ENCODE peak calls at places on chromosome 2, in six cellular contexts. K, R, X, N, L and Q are unnamed samples.

GRCh38 chr2:96816836-96817702 is 1.0 kb downstream of the CNNM3 start:
- DNase-seq in K (peak), R (peak), X (peak), N (no peak), L (no peak), Q (peak)

GRCh38 chr2:178069551-178069950 is 3.0 kb downstream of the PDE11A start:
- DNase-seq in K (no peak), R (no peak), X (peak), N (no peak), L (no peak), Q (no peak)

GRCh38 chr2:31812051-31812798 is 198.6 kb downstream of the MEMO1 start:
- DNase-seq in K (peak), R (no peak), X (no peak), N (peak), L (no peak), Q (no peak)

GRCh38 chr2:120591572-120591971 is 144.1 kb upstream of the GLI2 start:
- DNase-seq in K (no peak), R (no peak), X (no peak), N (no peak), L (no peak), Q (no peak)

GRCh38 chr2:136929531-136929930 is 164.2 kb downstream of the THSD7B start:
- DNase-seq in K (no peak), R (no peak), X (no peak), N (no peak), L (no peak), Q (no peak)

GRCh38 chr2:146602383-146602782 is 1242.4 kb upstream of the ACVR2A start:
- DNase-seq in K (peak), R (no peak), X (peak), N (no peak), L (peak), Q (no peak)

GRCh38 chr2:127255721-127256120 is 35.6 kb upstream of the CYP27C1 start:
- DNase-seq in K (no peak), R (no peak), X (no peak), N (no peak), L (no peak), Q (no peak)

GRCh38 chr2:99780276-99780675 is 290.5 kb upstream of the REV1 start:
- DNase-seq in K (no peak), R (no peak), X (no peak), N (no peak), L (no peak), Q (no peak)

DNA sequence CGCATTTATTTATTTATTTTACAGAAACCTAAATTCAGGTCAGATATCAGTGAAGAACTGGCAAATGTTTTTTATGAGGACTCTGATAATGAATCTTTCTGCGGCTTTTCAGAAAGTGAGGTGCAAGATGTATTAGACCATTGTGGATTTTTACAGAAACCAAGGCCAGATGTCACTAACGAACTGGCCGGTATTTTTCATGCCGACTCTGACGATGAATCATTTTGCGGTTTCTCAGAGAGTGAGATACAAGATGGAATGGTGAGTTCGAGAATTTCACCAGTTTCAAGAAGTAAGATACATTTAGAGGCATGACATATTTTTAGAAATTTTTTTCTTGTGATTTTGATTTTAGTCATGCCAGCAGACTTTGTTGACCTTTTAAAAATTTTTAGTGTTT is 4.6 kb downstream of the CDCA7 start:
- DNase-seq in K (no peak), R (no peak), X (peak), N (no peak), L (no peak), Q (peak)
- TF ChIP-seq CTCF in K (no peak), R (no peak), X (no peak), N (no peak), L (no peak), Q (no peak)

GRCh38 chr2:201129044-201129505 is 13.1 kb downstream of the CFLAR start:
- DNase-seq in K (peak), R (no peak), X (peak), N (peak), L (no peak), Q (no peak)
- H3K4me3 ChIP-seq in K (no peak), R (no peak), X (peak), N (no peak), L (no peak), Q (no peak)

DNA sequence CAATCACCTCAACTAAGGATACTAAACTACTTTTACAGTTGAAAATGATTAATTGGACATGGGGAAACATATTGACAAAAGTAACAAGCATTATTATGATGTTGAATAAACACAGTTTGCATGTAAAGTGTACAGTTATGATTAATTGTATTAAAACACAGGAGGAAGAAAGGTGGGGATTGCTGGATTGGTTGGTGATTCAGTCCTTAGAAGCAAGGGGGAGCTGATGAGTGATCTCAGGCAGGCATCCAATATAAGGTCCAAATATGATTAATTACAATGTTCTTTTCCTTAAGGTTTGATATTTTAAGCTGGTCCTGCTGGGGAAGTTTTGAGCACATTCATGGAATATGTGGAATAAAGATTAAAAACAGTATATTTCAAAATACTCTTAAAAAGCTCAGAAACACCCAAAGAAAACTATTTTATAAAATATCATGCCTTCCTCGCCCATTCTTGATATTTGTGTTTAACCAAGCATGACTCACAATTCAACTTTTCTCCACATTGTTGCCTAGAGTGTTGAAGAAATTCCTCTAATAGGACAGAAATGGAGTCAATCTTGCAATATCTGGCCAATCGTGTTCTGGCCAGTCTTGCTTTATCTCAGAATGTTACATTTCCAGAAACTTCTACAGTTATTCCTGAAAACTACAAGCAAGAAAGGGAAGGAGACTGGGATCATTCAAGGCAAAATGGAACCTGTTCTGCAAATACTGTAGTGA is 268.2 kb downstream of the RPIA start:
- DNase-seq in K (peak), R (peak), X (peak), N (no peak), L (no peak), Q (peak)
- TF ChIP-seq CTCF in K (peak), R (peak), X (no peak), N (no peak), L (peak), Q (no peak)

DNA sequence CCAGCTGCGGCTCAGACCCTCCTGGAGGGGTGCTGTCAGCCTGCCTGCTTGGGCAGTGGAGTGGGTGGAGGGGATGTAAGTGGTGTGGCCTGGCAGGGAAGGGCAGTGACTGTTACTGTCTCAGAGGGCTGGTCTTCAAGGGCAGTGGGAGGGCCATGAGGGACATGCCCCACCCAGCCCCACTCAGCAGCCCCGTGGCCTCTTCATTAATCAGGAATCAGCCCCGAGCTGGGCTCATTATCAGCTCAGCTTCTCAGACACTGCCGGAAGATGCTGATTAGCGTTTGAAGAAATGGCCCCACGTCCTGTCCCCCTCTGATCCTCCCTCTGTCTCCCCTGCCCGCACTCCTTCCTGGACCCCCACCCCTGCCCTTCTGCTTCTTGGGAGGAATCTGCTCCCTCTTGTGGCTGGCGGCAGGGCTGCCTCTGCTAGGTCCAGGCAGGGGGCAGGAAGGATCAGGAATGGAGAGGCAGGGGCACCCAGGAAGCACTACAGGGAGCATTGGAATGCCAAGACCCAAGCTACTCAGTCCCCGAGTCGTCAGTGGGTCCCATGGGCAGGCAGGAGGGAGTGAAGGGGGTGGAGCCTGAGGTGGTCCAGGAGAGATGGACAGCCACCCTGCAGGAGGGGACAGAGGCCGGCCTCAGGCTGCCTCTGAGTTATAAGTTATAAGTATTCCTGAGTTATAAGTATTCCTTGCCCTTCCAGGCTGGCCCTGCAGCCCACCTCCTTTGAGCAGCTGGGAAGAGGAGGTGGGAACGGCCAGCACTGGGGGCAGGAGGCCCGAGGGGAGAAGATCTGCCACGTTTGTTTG is 7.0 kb downstream of the ASIC4 start:
- DNase-seq in K (peak), R (peak), X (peak), N (peak), L (peak), Q (no peak)
- H3K4me3 ChIP-seq in K (no peak), R (peak), X (no peak), N (no peak), L (no peak), Q (no peak)

DNA sequence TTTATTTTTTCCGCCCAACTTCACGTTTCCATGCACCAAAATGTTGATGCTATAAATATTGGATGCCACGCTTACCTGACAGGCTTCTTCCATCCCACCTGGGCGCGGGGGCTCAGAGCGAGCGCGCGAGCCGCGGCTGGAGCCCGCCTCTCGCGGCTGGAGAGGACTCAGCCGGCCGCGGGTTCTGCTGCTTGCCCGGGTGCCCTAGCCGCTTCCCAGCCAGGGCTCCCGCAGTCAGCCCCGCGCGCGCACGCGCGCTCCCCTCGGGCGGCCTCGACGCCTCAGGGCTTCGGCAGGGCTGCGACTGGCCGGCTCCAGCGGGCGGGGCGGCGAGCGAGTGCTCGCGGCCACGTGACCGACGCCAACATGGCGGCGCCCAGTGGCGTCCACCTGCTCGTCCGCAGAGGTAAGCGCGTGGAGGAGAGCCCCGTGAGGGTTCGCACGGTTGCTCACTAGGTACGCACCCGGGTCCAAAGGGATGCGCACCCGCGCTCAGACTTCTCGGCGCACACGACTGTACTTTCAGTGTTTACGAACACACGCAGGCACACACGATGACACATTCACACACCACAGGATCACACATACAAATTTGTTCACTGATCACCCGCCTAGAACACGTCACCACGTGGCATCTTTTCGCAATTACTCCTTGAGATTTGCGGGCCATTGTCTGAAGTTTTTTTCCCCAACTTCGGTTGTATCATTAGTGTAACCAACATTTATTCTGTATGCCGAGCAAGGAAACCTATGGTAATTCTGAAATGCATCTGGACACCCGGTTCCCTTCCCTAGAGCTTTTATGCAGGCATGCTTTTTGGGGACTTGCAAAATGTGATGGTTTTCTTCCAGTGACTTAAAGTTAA is at the start of gene METAP1D:
- DNase-seq in K (peak), R (peak), X (peak), N (peak), L (peak), Q (peak)
- TF ChIP-seq CTCF in K (no peak), R (no peak), X (no peak), N (no peak), L (no peak), Q (no peak)

DNA sequence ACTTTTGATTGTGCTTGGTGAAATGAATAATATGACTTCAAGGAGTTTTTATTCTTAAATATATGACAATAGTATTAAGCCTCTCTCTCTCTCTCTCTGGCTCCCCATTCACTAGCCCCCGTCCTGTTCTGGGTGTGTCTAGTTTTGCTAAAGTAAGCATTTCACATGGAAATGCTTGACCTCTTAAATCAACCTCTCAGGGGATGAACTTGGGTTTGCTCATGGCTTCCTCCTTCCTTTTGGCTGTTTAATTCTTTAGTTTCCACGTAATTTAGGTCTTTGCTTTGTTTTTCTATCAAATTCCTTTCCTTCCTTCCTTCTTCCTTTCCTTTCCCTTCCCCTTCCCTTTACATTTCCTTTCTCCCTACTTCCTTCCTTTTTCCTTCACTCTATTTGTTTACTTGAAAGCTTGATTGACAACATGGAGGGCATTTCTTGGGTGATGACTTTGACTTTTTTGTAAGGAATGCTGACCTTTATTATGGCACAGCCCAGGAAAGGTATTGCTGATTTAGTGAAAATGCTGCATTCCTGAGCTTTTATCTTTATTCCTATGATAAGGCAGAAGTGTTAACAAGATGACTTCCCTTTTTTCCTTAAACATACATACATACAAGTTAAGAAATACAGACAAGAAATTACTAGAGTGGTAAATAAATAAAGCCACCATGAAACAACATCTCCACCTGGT is 3.6 kb downstream of the DPP4 start:
- DNase-seq in K (peak), R (no peak), X (no peak), N (no peak), L (no peak), Q (no peak)
- H3K4me3 ChIP-seq in K (no peak), R (no peak), X (no peak), N (no peak), L (no peak), Q (no peak)

DNA sequence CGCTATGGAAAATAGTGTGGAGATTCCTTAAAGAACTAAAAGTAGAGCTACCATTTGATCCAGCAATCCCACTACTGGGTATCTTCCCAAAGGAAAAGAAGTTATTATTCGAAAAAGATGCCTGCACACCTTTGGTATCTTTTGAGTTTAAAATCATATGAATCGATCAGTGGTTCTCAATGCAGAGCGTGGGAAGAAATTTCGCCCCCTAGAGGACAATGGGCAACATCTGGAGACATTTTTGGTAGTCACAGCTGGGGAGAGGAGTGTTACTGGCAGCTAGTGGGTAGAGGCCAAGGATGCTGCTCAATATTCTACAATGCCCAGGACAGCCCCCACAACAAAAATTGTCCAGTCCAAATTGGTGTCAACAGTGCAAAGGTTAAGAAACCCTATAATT is 425.5 kb downstream of the LRATD1 start:
- DNase-seq in K (peak), R (peak), X (no peak), N (no peak), L (no peak), Q (no peak)
- TF ChIP-seq CTCF in K (peak), R (peak), X (peak), N (peak), L (no peak), Q (peak)

DNA sequence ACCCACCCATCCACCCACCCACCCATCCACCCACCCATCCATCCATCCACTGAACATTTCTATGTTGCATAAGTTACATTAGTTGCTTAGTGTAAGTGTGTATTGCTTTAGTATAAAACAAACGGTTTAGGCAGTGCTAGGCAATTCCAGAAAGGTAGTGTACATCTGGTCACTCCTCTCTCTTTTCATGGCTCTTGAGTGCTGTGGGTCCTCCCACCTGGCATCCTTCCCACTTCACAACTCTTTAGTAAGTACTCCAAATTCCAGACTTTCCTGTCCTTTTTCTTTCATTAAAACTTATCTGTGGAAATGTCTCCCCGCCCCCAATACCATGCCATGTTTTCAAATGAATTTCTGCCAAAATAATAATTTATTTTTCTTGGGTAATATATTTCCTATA is 122.5 kb downstream of the PLEKHM3 start:
- DNase-seq in K (no peak), R (no peak), X (peak), N (no peak), L (no peak), Q (no peak)
- H3K4me3 ChIP-seq in K (no peak), R (no peak), X (no peak), N (no peak), L (no peak), Q (no peak)